ENCODE peak calls at places on chromosomes 5 and 9, in six cellular contexts. G is astrocyte, B is cardiac fibroblast, Q is HFF-Myc, C is fibroblast of the aortic adventitia, E is uterus. R is an unnamed sample.

GRCh38 chr5:76953551-76954382 is 922 bp downstream of the CRHBP start:
- DNase-seq in E (no peak), C (peak; percentile 5), Q (no peak), G (peak; percentile 44), B (peak; percentile 25), R (no peak)

GRCh38 chr5:10457682-10458574 is 16.2 kb downstream of the ROPN1L start:
- DNase-seq in C (peak; percentile 61), Q (no peak), G (no peak), B (peak; percentile 58), E (peak; percentile 51), R (no peak)

GRCh38 chr9:102514541-102514940 is 480.6 kb upstream of the CYLC2 start:
- DNase-seq in B (no peak), E (no peak), Q (no peak), G (no peak), C (no peak), R (no peak)

GRCh38 chr5:109291090-109291489 is 118.7 kb downstream of the PJA2 start:
- DNase-seq in E (no peak), G (no peak), Q (no peak), C (no peak), B (no peak), R (no peak)

GRCh38 chr5:54313311-54314270 is 3.2 kb upstream of the ARL15 start:
- DNase-seq in C (no peak), E (no peak), B (no peak), G (no peak), Q (no peak), R (no peak)

GRCh38 chr9:76292658-76293057 is 101.6 kb downstream of the RFK start:
- DNase-seq in Q (no peak), G (no peak), C (no peak), B (no peak), E (no peak), R (no peak)

GRCh38 chr9:83182071-83182470 is 119.1 kb upstream of the RASEF start:
- DNase-seq in C (no peak), E (no peak), B (no peak), Q (no peak), G (no peak), R (peak; percentile 37)

GRCh38 chr9:95127249-95128176 is 190.0 kb downstream of the FANCC start:
- DNase-seq in G (peak; percentile 52), C (peak; percentile 73), B (peak; percentile 82), E (peak; percentile 88), Q (no peak), R (no peak)

GRCh38 chr5:118115791-118116190 is 872.6 kb downstream of the DTWD2 start:
- DNase-seq in Q (peak; percentile 29), E (no peak), B (no peak), G (peak; percentile 3), C (no peak), R (no peak)

GRCh38 chr5:73960023-73960422 is 334.0 kb downstream of the ARHGEF28 start:
- DNase-seq in E (no peak), C (no peak), Q (no peak), G (no peak), B (no peak), R (no peak)

GRCh38 chr5:151095341-151096000 is 14.6 kb upstream of the TNIP1 start:
- DNase-seq in Q (peak; percentile 29), B (peak; percentile 65), E (peak; percentile 53), G (no peak), C (no peak), R (no peak)

GRCh38 chr5:152349683-152350526 is 55.2 kb downstream of the NMUR2 start:
- DNase-seq in C (peak; percentile 1), B (peak; percentile 44), G (peak; percentile 2), Q (no peak), E (no peak), R (no peak)

GRCh38 chr5:147712583-147712982 is 69.9 kb downstream of the JAKMIP2 start:
- DNase-seq in E (no peak), B (no peak), C (no peak), Q (no peak), G (no peak), R (no peak)

DNA sequence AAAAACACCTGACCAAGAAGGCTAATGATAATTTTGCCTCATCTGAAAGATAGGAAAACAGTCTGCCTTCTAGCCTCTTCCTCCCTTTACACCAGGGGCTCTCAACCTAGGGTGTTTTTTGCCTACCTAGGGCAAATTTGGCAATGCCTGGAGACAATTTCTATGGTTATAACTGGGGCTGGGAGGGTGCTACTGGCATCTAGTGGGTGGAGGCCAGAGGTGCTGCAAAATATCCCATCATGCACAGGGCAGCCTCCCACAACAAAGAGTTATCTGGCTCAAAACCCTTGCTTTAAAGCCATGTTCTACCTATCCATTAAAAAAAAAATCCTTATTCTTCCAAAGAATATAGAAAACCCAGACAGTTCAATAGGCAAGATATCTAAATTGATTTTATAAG is 45.0 kb upstream of the NR3C1 start:
- DNase-seq in E (no peak), Q (no peak), G (no peak), C (no peak), B (no peak), R (no peak)
- TF ChIP-seq CTCF in E (no peak), Q (no peak), G (no peak), C (no peak), B (no peak), R (peak; percentile 4)

DNA sequence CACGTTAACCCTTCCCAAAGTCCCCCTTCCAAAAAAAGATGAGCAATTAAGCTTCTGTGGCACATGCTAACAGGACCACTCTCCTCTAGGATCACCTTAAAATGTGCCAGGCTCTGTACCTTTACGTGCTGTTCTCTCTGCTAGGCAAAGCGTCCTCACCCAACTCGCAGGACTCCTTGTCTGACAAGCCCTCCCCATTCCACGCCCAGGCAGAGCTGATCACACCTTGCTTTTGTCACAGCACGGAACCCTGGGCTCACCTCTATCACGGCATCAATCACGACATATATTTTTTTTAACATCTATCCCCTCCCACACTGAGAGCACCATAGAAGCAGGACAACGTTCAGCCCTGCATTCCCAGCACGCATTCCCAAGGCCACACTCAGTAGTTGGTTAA is 47.1 kb downstream of the CDK5RAP2 start:
- DNase-seq in E (no peak), B (no peak), Q (no peak), G (no peak), C (no peak), R (no peak)
- H3K4me3 ChIP-seq in E (no peak overlapping the region), B (no peak overlapping the region), Q (no peak overlapping the region), G (no peak overlapping the region), C (no peak overlapping the region), R (no peak overlapping the region)

GRCh38 chr5:6674421-6674820 is 38.8 kb upstream of the TENT4A start:
- DNase-seq in Q (no peak), B (no peak), G (no peak), E (no peak), C (no peak), R (no peak)

GRCh38 chr5:6674886-6675285 is 38.3 kb upstream of the TENT4A start:
- DNase-seq in E (no peak), C (no peak), B (no peak), Q (no peak), G (no peak), R (no peak)

GRCh38 chr5:6673963-6674362 is 39.3 kb upstream of the TENT4A start:
- DNase-seq in Q (no peak), E (no peak), C (no peak), B (no peak), G (no peak), R (no peak)

GRCh38 chr5:6676702-6677101 is 36.5 kb upstream of the TENT4A start:
- DNase-seq in E (no peak), B (no peak), C (no peak), Q (no peak), G (no peak), R (no peak)

GRCh38 chr5:6675784-6676499 is 37.3 kb upstream of the TENT4A start:
- DNase-seq in C (no peak), Q (no peak), G (no peak), B (no peak), E (no peak), R (no peak)
- TF ChIP-seq CTCF in C (no peak), Q (peak; percentile 17), G (no peak), B (no peak), E (no peak), R (no peak)

GRCh38 chr5:431711-432050 is 11.3 kb upstream of the EXOC3 start:
- DNase-seq in Q (no peak), E (no peak), G (no peak), B (no peak), C (no peak), R (no peak)

GRCh38 chr5:429453-430188 is 13.4 kb upstream of the EXOC3 start:
- DNase-seq in G (peak; percentile 42), E (no peak), C (peak; percentile 80), B (peak; percentile 54), Q (no peak), R (no peak)

GRCh38 chr5:431001-431710 is 11.8 kb upstream of the EXOC3 start:
- DNase-seq in G (no peak), Q (no peak), B (peak; percentile 59), E (no peak), C (peak; percentile 43), R (no peak)

GRCh38 chr5:428754-429452 is 14.1 kb upstream of the EXOC3 start:
- DNase-seq in B (no peak), C (no peak), Q (no peak), E (no peak), G (no peak), R (no peak)

GRCh38 chr5:430214-430925 is 12.6 kb upstream of the EXOC3 start:
- DNase-seq in C (no peak), Q (no peak), E (no peak), B (no peak), G (no peak), R (no peak)
- H3K4me3 ChIP-seq in C (no peak overlapping the region), Q (no peak overlapping the region), E (no peak overlapping the region), B (no peak overlapping the region), G (no peak overlapping the region), R (no peak overlapping the region)

GRCh38 chr9:121286973-121287721 is 19.2 kb downstream of the GSN start:
- DNase-seq in B (peak; percentile 97), E (peak; percentile 94), C (peak; percentile 96), G (peak; percentile 89), Q (peak; percentile 90), R (no peak)
- TF ChIP-seq CTCF in B (peak; percentile 33), E (no peak), C (peak; percentile 34), G (no peak), Q (no peak), R (peak; percentile 26)